ENCODE peak calls at places on chromosomes 7 and 10, in eight cellular contexts. H is upper lobe of right lung; K is cardiac muscle cell; S is HFF-Myc; N is CD8-positive, alpha-beta T cell; P is H9; V is right lobe of liver; G is psoas muscle. C is an unnamed sample.

GRCh38 chr7:151570366-151570915 is 50.7 kb upstream of the RHEB start:
- DNase-seq in H (no peak), K (no peak), S (no peak), N (no peak), P (no peak), V (no peak), G (no peak), C (no peak)

GRCh38 chr10:125094826-125095225 is 65.5 kb downstream of the CTBP2 start:
- DNase-seq in H (peak; percentile 48), K (no peak), S (no peak), N (no peak), P (no peak), V (no peak), G (peak; percentile 48), C (no peak)

GRCh38 chr10:3008518-3009195 is 58.7 kb upstream of the PFKP start:
- DNase-seq in H (no peak), K (no peak), S (no peak), N (no peak), P (no peak), V (no peak), G (no peak), C (no peak)

GRCh38 chr10:36703179-36703578 is 422.2 kb upstream of the ANKRD30A start:
- DNase-seq in H (no peak), K (no peak), S (no peak), N (no peak), P (no peak), V (no peak), G (no peak), C (no peak)

GRCh38 chr7:45402480-45403218 is 171.5 kb upstream of the ADCY1 start:
- DNase-seq in H (no peak), K (no peak), S (no peak), N (no peak), P (no peak), V (no peak), G (no peak), C (no peak)

GRCh38 chr7:121797283-121798037 is 75.5 kb upstream of the PTPRZ1 start:
- DNase-seq in H (no peak), K (no peak), S (no peak), N (no peak), P (no peak), V (no peak), G (no peak), C (no peak)

GRCh38 chr7:57642730-57643129 is 192.8 kb downstream of the ZNF716 start:
- DNase-seq in H (no peak), K (no peak), S (no peak), N (no peak), P (no peak), V (no peak), G (no peak), C (no peak)

GRCh38 chr7:2554654-2555053 is 670 bp downstream of the BRAT1 start:
- DNase-seq in H (peak; percentile 65), K (peak; percentile 38), S (no peak), N (no peak), P (no peak), V (no peak), G (no peak), C (no peak)

GRCh38 chr10:69994262-69994661 is 58.4 kb upstream of the MACROH2A2 start:
- DNase-seq in H (no peak), K (no peak), S (no peak), N (no peak), P (peak; percentile 46), V (no peak), G (no peak), C (no peak)

GRCh38 chr7:90788057-90788456 is 191.9 kb downstream of the CDK14 start:
- DNase-seq in H (no peak), K (no peak), S (no peak), N (no peak), P (no peak), V (no peak), G (no peak), C (no peak)

GRCh38 chr10:107169516-107169915 is 5.0 kb upstream of the SORCS1 start:
- DNase-seq in H (no peak), K (no peak), S (no peak), N (no peak), P (no peak), V (no peak), G (no peak), C (no peak)
- TF ChIP-seq CTCF in H (no peak), K (no peak), S (no peak), N (no peak), P (no peak), V (no peak), G (no peak), C (no peak)

DNA sequence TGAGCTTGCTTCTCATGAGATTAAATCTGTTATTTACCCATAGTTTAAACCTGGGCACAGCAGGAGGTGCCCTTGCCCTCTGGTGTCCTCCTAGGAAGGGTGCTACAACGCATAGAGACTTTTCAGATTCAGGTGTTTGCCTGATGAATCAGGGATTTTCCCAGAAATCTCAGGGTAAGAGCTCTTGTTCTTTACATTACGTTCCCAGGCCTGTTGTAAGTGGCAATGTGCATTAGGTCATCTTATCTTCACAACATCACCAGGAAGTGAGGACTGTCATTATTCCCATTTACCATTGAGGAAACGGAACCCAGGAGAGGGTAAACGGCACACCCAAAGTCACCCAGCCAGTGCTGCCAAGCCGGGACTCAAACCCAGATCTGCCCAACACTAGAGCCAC is 73.0 kb downstream of the NHLRC2 start:
- DNase-seq in H (no peak), K (no peak), S (no peak), N (no peak), P (no peak), V (no peak), G (no peak), C (no peak)
- TF ChIP-seq CTCF in H (no peak), K (no peak), S (no peak), N (no peak), P (no peak), V (no peak), G (no peak), C (no peak)

GRCh38 chr10:81885491-81885890 is 10.5 kb downstream of the NRG3 start:
- DNase-seq in H (no peak), K (no peak), S (no peak), N (no peak), P (no peak), V (no peak), G (no peak), C (no peak)

GRCh38 chr10:81882011-81882410 is 7.0 kb downstream of the NRG3 start:
- DNase-seq in H (no peak), K (no peak), S (no peak), N (no peak), P (no peak), V (no peak), G (no peak), C (no peak)

GRCh38 chr10:81886939-81887338 is 11.9 kb downstream of the NRG3 start:
- DNase-seq in H (no peak), K (no peak), S (no peak), N (no peak), P (no peak), V (no peak), G (no peak), C (no peak)

GRCh38 chr10:81889181-81889769 is 14.3 kb downstream of the NRG3 start:
- DNase-seq in H (no peak), K (no peak), S (no peak), N (no peak), P (no peak), V (no peak), G (no peak), C (no peak)

GRCh38 chr10:81884856-81885255 is 9.9 kb downstream of the NRG3 start:
- DNase-seq in H (no peak), K (no peak), S (no peak), N (no peak), P (no peak), V (no peak), G (no peak), C (no peak)
- TF ChIP-seq CTCF in H (no peak), K (no peak), S (no peak), N (no peak), P (no peak), V (no peak), G (no peak), C (no peak)

DNA sequence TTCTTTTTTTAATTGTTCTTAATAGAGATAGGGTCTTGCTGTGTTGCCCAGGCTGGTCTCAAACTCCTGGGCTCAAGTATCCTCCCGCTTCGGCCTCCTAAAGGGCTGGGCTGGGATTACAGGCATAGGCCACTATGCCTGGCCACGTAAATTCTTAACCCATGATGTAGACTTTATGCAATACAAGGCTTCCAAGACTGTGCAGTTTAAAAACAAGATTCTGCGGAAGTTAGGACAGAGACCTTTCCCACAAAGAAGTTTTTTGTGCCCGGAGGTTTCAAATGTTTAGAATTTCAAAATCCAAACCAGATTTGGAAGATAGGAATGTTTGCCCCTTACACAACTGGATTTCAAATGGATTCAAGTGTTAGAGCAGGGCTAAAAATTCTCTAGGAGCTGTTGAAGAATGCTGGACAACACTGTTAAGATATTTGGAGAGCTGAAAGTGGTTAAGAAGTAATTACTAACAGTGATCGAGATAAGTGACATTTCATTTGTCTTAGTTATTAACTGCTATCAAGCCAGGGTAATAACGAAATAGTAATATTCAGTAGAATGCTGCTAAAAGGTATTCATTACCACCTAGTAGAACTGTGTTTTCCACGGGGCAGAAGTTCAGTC is 7.4 kb downstream of the APBB1IP start:
- DNase-seq in H (no peak), K (no peak), S (no peak), N (no peak), P (no peak), V (no peak), G (no peak), C (no peak)
- TF ChIP-seq CTCF in H (no peak), K (no peak), S (no peak), N (no peak), P (no peak), V (no peak), G (no peak), C (no peak)

DNA sequence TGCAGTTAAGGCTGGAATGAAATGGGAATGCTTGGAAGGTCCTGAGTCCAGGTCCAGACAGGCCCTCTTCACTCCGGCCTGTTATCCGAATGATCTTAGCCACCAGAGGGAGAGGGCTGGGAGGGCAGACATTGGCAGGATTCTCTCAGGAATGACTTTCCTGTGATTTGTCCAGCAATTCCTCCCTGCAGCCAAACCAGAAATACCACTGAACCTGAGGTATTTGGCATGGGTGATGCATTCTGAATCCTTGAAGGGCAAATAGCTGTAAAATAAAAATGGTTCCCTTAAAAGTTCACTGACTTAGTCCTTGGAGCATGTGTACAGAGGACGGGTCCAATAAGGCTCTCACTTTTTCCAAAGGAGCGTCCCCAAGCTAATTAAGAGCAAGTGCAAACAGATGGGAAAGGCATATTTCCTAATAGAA is 77.5 kb upstream of the HABP2 start:
- DNase-seq in H (no peak), K (no peak), S (no peak), N (no peak), P (no peak), V (no peak), G (no peak), C (no peak)
- TF ChIP-seq CTCF in H (no peak), K (no peak), S (no peak), N (no peak), P (no peak), V (no peak), G (no peak), C (no peak)